ENCODE peak calls at places on chromosomes 6 and 20, in eight cellular contexts. One of them, this sample, is unnamed.

GRCh38 chr6:98842489-98843180 is 8.3 kb downstream of the POU3F2 start:
- DNase-seq in body of pancreas: no peak
- DNase-seq in COR-L47: no peak
- DNase-seq in T-helper 2 cell: no peak
- DNase-seq in IMR-90: no peak
- DNase-seq in NCI-H1105 treated with DMSO at 0.1 percent for 48 hours: no peak
- DNase-seq in lower lobe of right lung: no peak
- DNase-seq in activated gamma-delta T cell treated with Interleukin-2 at 50 U/mL for 16 hours: no peak
- DNase-seq in this sample: no peak

GRCh38 chr20:52763321-52763853 is 208.8 kb upstream of the TSHZ2 start:
- DNase-seq in NCI-H1105 treated with DMSO at 0.1 percent for 48 hours: no peak
- DNase-seq in body of pancreas: no peak
- DNase-seq in activated gamma-delta T cell treated with Interleukin-2 at 50 U/mL for 16 hours: no peak
- DNase-seq in T-helper 2 cell: no peak
- DNase-seq in IMR-90: no peak
- DNase-seq in COR-L47: no peak
- DNase-seq in lower lobe of right lung: no peak
- DNase-seq in this sample: no peak

GRCh38 chr20:52799130-52799529 is 173.0 kb upstream of the TSHZ2 start:
- DNase-seq in body of pancreas: no peak
- DNase-seq in IMR-90: no peak
- DNase-seq in lower lobe of right lung: no peak
- DNase-seq in activated gamma-delta T cell treated with Interleukin-2 at 50 U/mL for 16 hours: no peak
- DNase-seq in NCI-H1105 treated with DMSO at 0.1 percent for 48 hours: no peak
- DNase-seq in COR-L47: no peak
- DNase-seq in T-helper 2 cell: no peak
- DNase-seq in this sample: no peak

GRCh38 chr6:11710968-11711643 is 67.5 kb downstream of the ADTRP start:
- DNase-seq in activated gamma-delta T cell treated with Interleukin-2 at 50 U/mL for 16 hours: no peak
- DNase-seq in IMR-90: no peak
- DNase-seq in NCI-H1105 treated with DMSO at 0.1 percent for 48 hours: no peak
- DNase-seq in COR-L47: no peak
- DNase-seq in T-helper 2 cell: no peak
- DNase-seq in body of pancreas: no peak
- DNase-seq in lower lobe of right lung: no peak
- DNase-seq in this sample: no peak

GRCh38 chr6:19329078-19329477 is 508.1 kb upstream of the ID4 start:
- DNase-seq in activated gamma-delta T cell treated with Interleukin-2 at 50 U/mL for 16 hours: no peak
- DNase-seq in COR-L47: no peak
- DNase-seq in NCI-H1105 treated with DMSO at 0.1 percent for 48 hours: no peak
- DNase-seq in T-helper 2 cell: no peak
- DNase-seq in lower lobe of right lung: no peak
- DNase-seq in IMR-90: no peak
- DNase-seq in body of pancreas: no peak
- DNase-seq in this sample: no peak

GRCh38 chr20:11012975-11013374 is 339.2 kb upstream of the JAG1 start:
- DNase-seq in NCI-H1105 treated with DMSO at 0.1 percent for 48 hours: no peak
- DNase-seq in lower lobe of right lung: no peak
- DNase-seq in IMR-90: peak; percentile 50
- DNase-seq in body of pancreas: no peak
- DNase-seq in T-helper 2 cell: no peak
- DNase-seq in activated gamma-delta T cell treated with Interleukin-2 at 50 U/mL for 16 hours: no peak
- DNase-seq in COR-L47: no peak
- DNase-seq in this sample: no peak

GRCh38 chr20:3755814-3756480 is 11.6 kb downstream of the ADISSP start:
- DNase-seq in NCI-H1105 treated with DMSO at 0.1 percent for 48 hours: no peak
- DNase-seq in COR-L47: no peak
- DNase-seq in activated gamma-delta T cell treated with Interleukin-2 at 50 U/mL for 16 hours: no peak
- DNase-seq in body of pancreas: no peak
- DNase-seq in IMR-90: no peak
- DNase-seq in lower lobe of right lung: no peak
- DNase-seq in T-helper 2 cell: no peak
- DNase-seq in this sample: no peak

GRCh38 chr6:81751388-81752083 is 945 bp downstream of the TENT5A start:
- DNase-seq in IMR-90: peak; percentile 38
- DNase-seq in activated gamma-delta T cell treated with Interleukin-2 at 50 U/mL for 16 hours: peak; percentile 21
- DNase-seq in lower lobe of right lung: peak; percentile 86
- DNase-seq in COR-L47: peak; percentile 52
- DNase-seq in T-helper 2 cell: no peak
- DNase-seq in body of pancreas: peak; percentile 67
- DNase-seq in NCI-H1105 treated with DMSO at 0.1 percent for 48 hours: peak; percentile 47
- DNase-seq in this sample: peak; percentile 77

GRCh38 chr20:57586943-57587277 is 26.0 kb downstream of the PCK1 start:
- DNase-seq in lower lobe of right lung: no peak
- DNase-seq in COR-L47: no peak
- DNase-seq in T-helper 2 cell: no peak
- DNase-seq in NCI-H1105 treated with DMSO at 0.1 percent for 48 hours: no peak
- DNase-seq in activated gamma-delta T cell treated with Interleukin-2 at 50 U/mL for 16 hours: no peak
- DNase-seq in body of pancreas: no peak
- DNase-seq in IMR-90: no peak
- DNase-seq in this sample: no peak

GRCh38 chr6:119484598-119484997 is 135.0 kb upstream of the MAN1A1 start:
- DNase-seq in T-helper 2 cell: no peak
- DNase-seq in body of pancreas: no peak
- DNase-seq in activated gamma-delta T cell treated with Interleukin-2 at 50 U/mL for 16 hours: no peak
- DNase-seq in lower lobe of right lung: no peak
- DNase-seq in NCI-H1105 treated with DMSO at 0.1 percent for 48 hours: no peak
- DNase-seq in COR-L47: no peak
- DNase-seq in IMR-90: peak; percentile 94
- DNase-seq in this sample: no peak

GRCh38 chr20:36153754-36154695 is 515 bp upstream of the EPB41L1 start:
- DNase-seq in body of pancreas: peak; percentile 86
- DNase-seq in IMR-90: peak; percentile 59
- DNase-seq in T-helper 2 cell: no peak
- DNase-seq in NCI-H1105 treated with DMSO at 0.1 percent for 48 hours: peak; percentile 75
- DNase-seq in COR-L47: peak; percentile 77
- DNase-seq in activated gamma-delta T cell treated with Interleukin-2 at 50 U/mL for 16 hours: peak; percentile 25
- DNase-seq in lower lobe of right lung: peak; percentile 91
- DNase-seq in this sample: peak; percentile 82

GRCh38 chr20:50520222-50520877 is 10.2 kb downstream of the PTPN1 start:
- DNase-seq in body of pancreas: no peak
- DNase-seq in T-helper 2 cell: no peak
- DNase-seq in lower lobe of right lung: no peak
- DNase-seq in NCI-H1105 treated with DMSO at 0.1 percent for 48 hours: no peak
- DNase-seq in COR-L47: no peak
- DNase-seq in activated gamma-delta T cell treated with Interleukin-2 at 50 U/mL for 16 hours: peak; percentile 11
- DNase-seq in IMR-90: no peak
- DNase-seq in this sample: peak; percentile 66

GRCh38 chr6:13250703-13251102 is 77.6 kb downstream of the TBC1D7 start:
- DNase-seq in activated gamma-delta T cell treated with Interleukin-2 at 50 U/mL for 16 hours: no peak
- DNase-seq in IMR-90: no peak
- DNase-seq in lower lobe of right lung: no peak
- DNase-seq in COR-L47: no peak
- DNase-seq in T-helper 2 cell: no peak
- DNase-seq in NCI-H1105 treated with DMSO at 0.1 percent for 48 hours: no peak
- DNase-seq in body of pancreas: no peak
- DNase-seq in this sample: no peak

GRCh38 chr20:4912380-4913142 is 88.7 kb downstream of the SLC23A2 start:
- DNase-seq in T-helper 2 cell: no peak
- DNase-seq in body of pancreas: no peak
- DNase-seq in NCI-H1105 treated with DMSO at 0.1 percent for 48 hours: no peak
- DNase-seq in lower lobe of right lung: no peak
- DNase-seq in IMR-90: no peak
- DNase-seq in activated gamma-delta T cell treated with Interleukin-2 at 50 U/mL for 16 hours: no peak
- DNase-seq in COR-L47: no peak
- DNase-seq in this sample: no peak

GRCh38 chr20:18477218-18477617 is 10.0 kb downstream of the POLR3F start:
- DNase-seq in T-helper 2 cell: no peak
- DNase-seq in lower lobe of right lung: no peak
- DNase-seq in COR-L47: no peak
- DNase-seq in activated gamma-delta T cell treated with Interleukin-2 at 50 U/mL for 16 hours: no peak
- DNase-seq in IMR-90: no peak
- DNase-seq in body of pancreas: no peak
- DNase-seq in NCI-H1105 treated with DMSO at 0.1 percent for 48 hours: no peak
- DNase-seq in this sample: no peak

GRCh38 chr20:50163570-50164317 is 10.2 kb upstream of the PEDS1 start:
- DNase-seq in lower lobe of right lung: no peak
- DNase-seq in body of pancreas: no peak
- DNase-seq in activated gamma-delta T cell treated with Interleukin-2 at 50 U/mL for 16 hours: no peak
- DNase-seq in NCI-H1105 treated with DMSO at 0.1 percent for 48 hours: no peak
- DNase-seq in T-helper 2 cell: no peak
- DNase-seq in IMR-90: peak; percentile 44
- DNase-seq in COR-L47: no peak
- DNase-seq in this sample: no peak

GRCh38 chr6:30942338-30943060 is 1.7 kb downstream of the MUCL3 start:
- DNase-seq in body of pancreas: peak; percentile 81
- DNase-seq in NCI-H1105 treated with DMSO at 0.1 percent for 48 hours: no peak
- DNase-seq in T-helper 2 cell: no peak
- DNase-seq in lower lobe of right lung: peak; percentile 89
- DNase-seq in COR-L47: no peak
- DNase-seq in activated gamma-delta T cell treated with Interleukin-2 at 50 U/mL for 16 hours: no peak
- DNase-seq in IMR-90: peak; percentile 76
- DNase-seq in this sample: peak; percentile 70

GRCh38 chr6:45483021-45483420 is 105.3 kb upstream of the SUPT3H start:
- DNase-seq in activated gamma-delta T cell treated with Interleukin-2 at 50 U/mL for 16 hours: no peak
- DNase-seq in body of pancreas: no peak
- DNase-seq in T-helper 2 cell: no peak
- DNase-seq in NCI-H1105 treated with DMSO at 0.1 percent for 48 hours: no peak
- DNase-seq in COR-L47: no peak
- DNase-seq in lower lobe of right lung: no peak
- DNase-seq in IMR-90: peak; percentile 98
- DNase-seq in this sample: no peak

GRCh38 chr6:160386869-160387518 is 38.8 kb downstream of the SLC22A3 start:
- DNase-seq in body of pancreas: no peak
- DNase-seq in lower lobe of right lung: peak; percentile 54
- DNase-seq in activated gamma-delta T cell treated with Interleukin-2 at 50 U/mL for 16 hours: no peak
- DNase-seq in COR-L47: no peak
- DNase-seq in NCI-H1105 treated with DMSO at 0.1 percent for 48 hours: no peak
- DNase-seq in T-helper 2 cell: no peak
- DNase-seq in IMR-90: no peak
- DNase-seq in this sample: no peak

GRCh38 chr6:137707590-137708360 is 159.3 kb upstream of the TNFAIP3 start:
- DNase-seq in activated gamma-delta T cell treated with Interleukin-2 at 50 U/mL for 16 hours: peak; percentile 79
- DNase-seq in IMR-90: peak; percentile 86
- DNase-seq in lower lobe of right lung: peak; percentile 60
- DNase-seq in body of pancreas: peak; percentile 53
- DNase-seq in COR-L47: peak; percentile 5
- DNase-seq in NCI-H1105 treated with DMSO at 0.1 percent for 48 hours: peak; percentile 76
- DNase-seq in T-helper 2 cell: peak; percentile 40
- DNase-seq in this sample: peak; percentile 69

GRCh38 chr6:11366934-11367637 is 134.6 kb upstream of the NEDD9 start:
- DNase-seq in activated gamma-delta T cell treated with Interleukin-2 at 50 U/mL for 16 hours: no peak
- DNase-seq in IMR-90: no peak
- DNase-seq in T-helper 2 cell: no peak
- DNase-seq in COR-L47: no peak
- DNase-seq in NCI-H1105 treated with DMSO at 0.1 percent for 48 hours: no peak
- DNase-seq in body of pancreas: no peak
- DNase-seq in lower lobe of right lung: no peak
- DNase-seq in this sample: no peak

GRCh38 chr6:122778334-122778733 is 1.2 kb upstream of the FABP7 start:
- DNase-seq in activated gamma-delta T cell treated with Interleukin-2 at 50 U/mL for 16 hours: no peak
- DNase-seq in NCI-H1105 treated with DMSO at 0.1 percent for 48 hours: no peak
- DNase-seq in IMR-90: no peak
- DNase-seq in lower lobe of right lung: no peak
- DNase-seq in T-helper 2 cell: no peak
- DNase-seq in COR-L47: no peak
- DNase-seq in body of pancreas: no peak
- DNase-seq in this sample: no peak

GRCh38 chr20:53934421-53935352 is 135.7 kb downstream of the BCAS1 start:
- DNase-seq in IMR-90: peak; percentile 84
- DNase-seq in body of pancreas: no peak
- DNase-seq in lower lobe of right lung: no peak
- DNase-seq in COR-L47: no peak
- DNase-seq in activated gamma-delta T cell treated with Interleukin-2 at 50 U/mL for 16 hours: peak; percentile 21
- DNase-seq in T-helper 2 cell: no peak
- DNase-seq in NCI-H1105 treated with DMSO at 0.1 percent for 48 hours: no peak
- DNase-seq in this sample: peak; percentile 68

GRCh38 chr6:56955171-56956155 is 556 bp downstream of the BEND6 start:
- DNase-seq in IMR-90: peak; percentile 91
- DNase-seq in body of pancreas: peak; percentile 78
- DNase-seq in T-helper 2 cell: no peak
- DNase-seq in lower lobe of right lung: peak; percentile 81
- DNase-seq in activated gamma-delta T cell treated with Interleukin-2 at 50 U/mL for 16 hours: peak; percentile 23
- DNase-seq in COR-L47: peak; percentile 79
- DNase-seq in NCI-H1105 treated with DMSO at 0.1 percent for 48 hours: peak; percentile 78
- DNase-seq in this sample: peak; percentile 41

GRCh38 chr20:57397693-57398108 is 6.5 kb downstream of the RBM38 start:
- DNase-seq in T-helper 2 cell: no peak
- DNase-seq in IMR-90: no peak
- DNase-seq in activated gamma-delta T cell treated with Interleukin-2 at 50 U/mL for 16 hours: peak; percentile 60
- DNase-seq in lower lobe of right lung: peak; percentile 65
- DNase-seq in NCI-H1105 treated with DMSO at 0.1 percent for 48 hours: no peak
- DNase-seq in body of pancreas: no peak
- DNase-seq in COR-L47: no peak
- DNase-seq in this sample: peak; percentile 88

GRCh38 chr6:2518029-2518428 is 232.7 kb downstream of the MYLK4 start:
- DNase-seq in NCI-H1105 treated with DMSO at 0.1 percent for 48 hours: no peak
- DNase-seq in T-helper 2 cell: no peak
- DNase-seq in lower lobe of right lung: no peak
- DNase-seq in IMR-90: no peak
- DNase-seq in COR-L47: no peak
- DNase-seq in body of pancreas: no peak
- DNase-seq in activated gamma-delta T cell treated with Interleukin-2 at 50 U/mL for 16 hours: no peak
- DNase-seq in this sample: no peak

GRCh38 chr20:49608752-49609670 is 41.1 kb upstream of the PTGIS start:
- DNase-seq in activated gamma-delta T cell treated with Interleukin-2 at 50 U/mL for 16 hours: peak; percentile 73
- DNase-seq in lower lobe of right lung: peak; percentile 81
- DNase-seq in COR-L47: peak; percentile 63
- DNase-seq in IMR-90: no peak
- DNase-seq in NCI-H1105 treated with DMSO at 0.1 percent for 48 hours: peak; percentile 80
- DNase-seq in T-helper 2 cell: peak; percentile 53
- DNase-seq in body of pancreas: peak; percentile 68
- DNase-seq in this sample: peak; percentile 63

GRCh38 chr6:148251891-148252290 is 90.7 kb upstream of the SASH1 start:
- DNase-seq in COR-L47: no peak
- DNase-seq in lower lobe of right lung: no peak
- DNase-seq in IMR-90: peak; percentile 48
- DNase-seq in body of pancreas: no peak
- DNase-seq in activated gamma-delta T cell treated with Interleukin-2 at 50 U/mL for 16 hours: no peak
- DNase-seq in NCI-H1105 treated with DMSO at 0.1 percent for 48 hours: no peak
- DNase-seq in T-helper 2 cell: no peak
- DNase-seq in this sample: no peak

GRCh38 chr20:63235399-63235983 is at the start of gene BIRC7:
- DNase-seq in lower lobe of right lung: peak; percentile 69
- DNase-seq in T-helper 2 cell: no peak
- DNase-seq in NCI-H1105 treated with DMSO at 0.1 percent for 48 hours: no peak
- DNase-seq in body of pancreas: no peak
- DNase-seq in COR-L47: no peak
- DNase-seq in IMR-90: no peak
- DNase-seq in activated gamma-delta T cell treated with Interleukin-2 at 50 U/mL for 16 hours: no peak
- DNase-seq in this sample: no peak

GRCh38 chr6:93416575-93417420 is 2.6 kb downstream of the EPHA7 start:
- DNase-seq in body of pancreas: no peak
- DNase-seq in IMR-90: no peak
- DNase-seq in COR-L47: peak; percentile 82
- DNase-seq in lower lobe of right lung: peak; percentile 44
- DNase-seq in NCI-H1105 treated with DMSO at 0.1 percent for 48 hours: peak; percentile 93
- DNase-seq in activated gamma-delta T cell treated with Interleukin-2 at 50 U/mL for 16 hours: no peak
- DNase-seq in T-helper 2 cell: no peak
- DNase-seq in this sample: no peak

GRCh38 chr20:45433316-45433715 is 17.4 kb downstream of the PIGT start:
- DNase-seq in NCI-H1105 treated with DMSO at 0.1 percent for 48 hours: no peak
- DNase-seq in body of pancreas: no peak
- DNase-seq in T-helper 2 cell: no peak
- DNase-seq in IMR-90: peak; percentile 75
- DNase-seq in lower lobe of right lung: no peak
- DNase-seq in activated gamma-delta T cell treated with Interleukin-2 at 50 U/mL for 16 hours: no peak
- DNase-seq in COR-L47: no peak
- DNase-seq in this sample: no peak